ENCODE peak calls at places on chromosomes 6 and 20, in ten cellular contexts. One of them, this sample, is unnamed. For H3K27me3, the result is how much of the 10 kb centered on the place peaks cover.

GRCh38 chr6:169109381-169109780 is 144.3 kb downstream of the THBS2 start:
- DNase-seq in naive thymus-derived CD4-positive, alpha-beta T cell: no peak
- DNase-seq in CD8-positive, alpha-beta memory T cell: no peak
- DNase-seq in heart left ventricle: no peak
- DNase-seq in ovary: no peak
- DNase-seq in fibroblast of lung: no peak
- DNase-seq in heart right ventricle: no peak
- DNase-seq in neural progenitor cell: no peak
- DNase-seq in neuronal stem cell: no peak
- DNase-seq in lung: peak
- DNase-seq in this sample: no peak

GRCh38 chr6:29907637-29908340 is 34.5 kb upstream of the HLA-A start:
- DNase-seq in naive thymus-derived CD4-positive, alpha-beta T cell: no peak
- DNase-seq in CD8-positive, alpha-beta memory T cell: no peak
- DNase-seq in heart left ventricle: no peak
- DNase-seq in ovary: no peak
- DNase-seq in fibroblast of lung: no peak
- DNase-seq in heart right ventricle: no peak
- DNase-seq in neural progenitor cell: no peak
- DNase-seq in neuronal stem cell: no peak
- DNase-seq in lung: peak
- DNase-seq in this sample: no peak

GRCh38 chr20:19886666-19887288 is 128.7 kb downstream of the RIN2 start:
- DNase-seq in naive thymus-derived CD4-positive, alpha-beta T cell: no peak
- DNase-seq in CD8-positive, alpha-beta memory T cell: no peak
- DNase-seq in heart left ventricle: no peak
- DNase-seq in ovary: no peak
- DNase-seq in fibroblast of lung: peak
- DNase-seq in heart right ventricle: no peak
- DNase-seq in neural progenitor cell: peak
- DNase-seq in neuronal stem cell: no peak
- DNase-seq in lung: no peak
- DNase-seq in this sample: no peak

GRCh38 chr6:164290101-164290500 is 875.6 kb downstream of the QKI start:
- DNase-seq in naive thymus-derived CD4-positive, alpha-beta T cell: no peak
- DNase-seq in CD8-positive, alpha-beta memory T cell: no peak
- DNase-seq in heart left ventricle: no peak
- DNase-seq in ovary: no peak
- DNase-seq in fibroblast of lung: no peak
- DNase-seq in heart right ventricle: no peak
- DNase-seq in neural progenitor cell: no peak
- DNase-seq in neuronal stem cell: no peak
- DNase-seq in lung: no peak
- DNase-seq in this sample: no peak

GRCh38 chr6:105452924-105453756 is 50.3 kb upstream of the PREP start:
- DNase-seq in naive thymus-derived CD4-positive, alpha-beta T cell: peak
- DNase-seq in CD8-positive, alpha-beta memory T cell: peak
- DNase-seq in heart left ventricle: no peak
- DNase-seq in ovary: no peak
- DNase-seq in fibroblast of lung: no peak
- DNase-seq in heart right ventricle: no peak
- DNase-seq in neural progenitor cell: no peak
- DNase-seq in neuronal stem cell: no peak
- DNase-seq in lung: no peak
- DNase-seq in this sample: no peak

GRCh38 chr6:39791850-39792500 is at the start of gene DAAM2:
- DNase-seq in naive thymus-derived CD4-positive, alpha-beta T cell: no peak
- DNase-seq in CD8-positive, alpha-beta memory T cell: no peak
- DNase-seq in heart left ventricle: peak
- DNase-seq in ovary: peak
- DNase-seq in fibroblast of lung: peak
- DNase-seq in heart right ventricle: peak
- DNase-seq in neural progenitor cell: peak
- DNase-seq in neuronal stem cell: peak
- DNase-seq in lung: peak
- DNase-seq in this sample: no peak

GRCh38 chr6:20098267-20098876 is 113.9 kb downstream of the MBOAT1 start:
- DNase-seq in naive thymus-derived CD4-positive, alpha-beta T cell: no peak
- DNase-seq in CD8-positive, alpha-beta memory T cell: no peak
- DNase-seq in heart left ventricle: no peak
- DNase-seq in ovary: no peak
- DNase-seq in fibroblast of lung: peak
- DNase-seq in heart right ventricle: no peak
- DNase-seq in neural progenitor cell: no peak
- DNase-seq in neuronal stem cell: no peak
- DNase-seq in lung: no peak
- DNase-seq in this sample: no peak

GRCh38 chr20:4916991-4917881 is 84.1 kb downstream of the SLC23A2 start:
- DNase-seq in naive thymus-derived CD4-positive, alpha-beta T cell: no peak
- DNase-seq in CD8-positive, alpha-beta memory T cell: no peak
- DNase-seq in heart left ventricle: no peak
- DNase-seq in ovary: no peak
- DNase-seq in fibroblast of lung: peak
- DNase-seq in heart right ventricle: no peak
- DNase-seq in neural progenitor cell: peak
- DNase-seq in neuronal stem cell: no peak
- DNase-seq in lung: no peak
- DNase-seq in this sample: no peak

GRCh38 chr20:58839474-58839874 is 11.2 kb downstream of the GNAS-AS1 start:
- DNase-seq in naive thymus-derived CD4-positive, alpha-beta T cell: peak
- DNase-seq in CD8-positive, alpha-beta memory T cell: peak
- DNase-seq in heart left ventricle: no peak
- DNase-seq in ovary: no peak
- DNase-seq in fibroblast of lung: peak
- DNase-seq in heart right ventricle: peak
- DNase-seq in neural progenitor cell: peak
- DNase-seq in neuronal stem cell: no peak
- DNase-seq in lung: no peak
- DNase-seq in this sample: peak

GRCh38 chr6:63864934-63865333 is 229.3 kb downstream of the PHF3 start:
- DNase-seq in naive thymus-derived CD4-positive, alpha-beta T cell: no peak
- DNase-seq in CD8-positive, alpha-beta memory T cell: no peak
- DNase-seq in heart left ventricle: no peak
- DNase-seq in ovary: no peak
- DNase-seq in fibroblast of lung: no peak
- DNase-seq in heart right ventricle: no peak
- DNase-seq in neural progenitor cell: no peak
- DNase-seq in neuronal stem cell: no peak
- DNase-seq in lung: no peak
- DNase-seq in this sample: no peak

GRCh38 chr6:161076211-161076677 is 84.7 kb downstream of the MAP3K4 start:
- DNase-seq in naive thymus-derived CD4-positive, alpha-beta T cell: peak
- DNase-seq in CD8-positive, alpha-beta memory T cell: peak
- DNase-seq in heart left ventricle: no peak
- DNase-seq in ovary: no peak
- DNase-seq in fibroblast of lung: no peak
- DNase-seq in heart right ventricle: no peak
- DNase-seq in neural progenitor cell: no peak
- DNase-seq in neuronal stem cell: no peak
- DNase-seq in lung: no peak
- DNase-seq in this sample: no peak
- H3K27ac ChIP-seq in naive thymus-derived CD4-positive, alpha-beta T cell: peak
- H3K27ac ChIP-seq in CD8-positive, alpha-beta memory T cell: peak
- H3K27ac ChIP-seq in heart left ventricle: no peak
- H3K27ac ChIP-seq in ovary: no peak
- H3K27ac ChIP-seq in fibroblast of lung: no peak
- H3K27ac ChIP-seq in heart right ventricle: no peak
- H3K27ac ChIP-seq in neural progenitor cell: no peak
- H3K27ac ChIP-seq in neuronal stem cell: no peak
- H3K27ac ChIP-seq in lung: no peak
- H3K27ac ChIP-seq in this sample: no peak

DNA sequence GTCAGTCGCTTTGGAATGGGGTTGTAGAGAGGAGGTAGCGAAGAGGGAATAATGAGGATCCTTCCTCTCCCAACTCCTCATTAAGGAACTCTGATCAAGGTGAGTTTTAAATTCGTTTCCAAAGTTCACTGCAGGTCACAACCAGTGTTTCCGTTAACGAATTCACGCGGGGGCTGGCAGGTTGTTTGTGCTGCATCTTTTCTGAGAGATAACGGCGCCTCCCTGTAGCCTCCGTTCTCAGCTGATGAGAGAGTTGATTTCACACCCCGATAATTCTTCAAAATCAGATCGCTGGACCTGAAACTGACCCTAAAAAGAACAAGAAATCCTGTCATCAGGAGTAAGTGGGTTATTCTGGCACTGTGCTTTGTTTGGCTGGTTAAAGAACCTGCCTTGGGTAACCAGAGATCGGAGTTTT is 33.2 kb upstream of the BTN3A2 start:
- DNase-seq in naive thymus-derived CD4-positive, alpha-beta T cell: peak
- DNase-seq in CD8-positive, alpha-beta memory T cell: peak
- DNase-seq in heart left ventricle: no peak
- DNase-seq in ovary: no peak
- DNase-seq in fibroblast of lung: no peak
- DNase-seq in heart right ventricle: no peak
- DNase-seq in neural progenitor cell: no peak
- DNase-seq in neuronal stem cell: no peak
- DNase-seq in lung: no peak
- DNase-seq in this sample: no peak
- H3K27me3 ChIP-seq in naive thymus-derived CD4-positive, alpha-beta T cell: under half
- H3K27me3 ChIP-seq in CD8-positive, alpha-beta memory T cell: under half
- H3K27me3 ChIP-seq in heart left ventricle: half or more
- H3K27me3 ChIP-seq in ovary: under half
- H3K27me3 ChIP-seq in fibroblast of lung: under half
- H3K27me3 ChIP-seq in heart right ventricle: half or more
- H3K27me3 ChIP-seq in neural progenitor cell: half or more
- H3K27me3 ChIP-seq in neuronal stem cell: under half
- H3K27me3 ChIP-seq in lung: under half
- H3K27me3 ChIP-seq in this sample: under half

GRCh38 chr20:41006126-41006935 is 22.3 kb upstream of the TOP1 start:
- DNase-seq in naive thymus-derived CD4-positive, alpha-beta T cell: no peak
- DNase-seq in CD8-positive, alpha-beta memory T cell: no peak
- DNase-seq in heart left ventricle: no peak
- DNase-seq in ovary: no peak
- DNase-seq in fibroblast of lung: no peak
- DNase-seq in heart right ventricle: no peak
- DNase-seq in neural progenitor cell: no peak
- DNase-seq in neuronal stem cell: no peak
- DNase-seq in lung: no peak
- DNase-seq in this sample: no peak

GRCh38 chr20:41011551-41012067 is 17.0 kb upstream of the TOP1 start:
- DNase-seq in naive thymus-derived CD4-positive, alpha-beta T cell: no peak
- DNase-seq in CD8-positive, alpha-beta memory T cell: no peak
- DNase-seq in heart left ventricle: no peak
- DNase-seq in ovary: no peak
- DNase-seq in fibroblast of lung: no peak
- DNase-seq in heart right ventricle: no peak
- DNase-seq in neural progenitor cell: no peak
- DNase-seq in neuronal stem cell: no peak
- DNase-seq in lung: peak
- DNase-seq in this sample: no peak

GRCh38 chr20:41006936-41007871 is 21.4 kb upstream of the TOP1 start:
- DNase-seq in naive thymus-derived CD4-positive, alpha-beta T cell: no peak
- DNase-seq in CD8-positive, alpha-beta memory T cell: no peak
- DNase-seq in heart left ventricle: no peak
- DNase-seq in ovary: no peak
- DNase-seq in fibroblast of lung: no peak
- DNase-seq in heart right ventricle: no peak
- DNase-seq in neural progenitor cell: no peak
- DNase-seq in neuronal stem cell: no peak
- DNase-seq in lung: no peak
- DNase-seq in this sample: no peak

GRCh38 chr20:41005361-41005729 is 23.3 kb upstream of the TOP1 start:
- DNase-seq in naive thymus-derived CD4-positive, alpha-beta T cell: no peak
- DNase-seq in CD8-positive, alpha-beta memory T cell: no peak
- DNase-seq in heart left ventricle: peak
- DNase-seq in ovary: peak
- DNase-seq in fibroblast of lung: peak
- DNase-seq in heart right ventricle: peak
- DNase-seq in neural progenitor cell: no peak
- DNase-seq in neuronal stem cell: no peak
- DNase-seq in lung: peak
- DNase-seq in this sample: peak

GRCh38 chr20:41009960-41010359 is 18.7 kb upstream of the TOP1 start:
- DNase-seq in naive thymus-derived CD4-positive, alpha-beta T cell: no peak
- DNase-seq in CD8-positive, alpha-beta memory T cell: no peak
- DNase-seq in heart left ventricle: no peak
- DNase-seq in ovary: no peak
- DNase-seq in fibroblast of lung: peak
- DNase-seq in heart right ventricle: no peak
- DNase-seq in neural progenitor cell: no peak
- DNase-seq in neuronal stem cell: no peak
- DNase-seq in lung: no peak
- DNase-seq in this sample: no peak
- H3K27ac ChIP-seq in naive thymus-derived CD4-positive, alpha-beta T cell: no peak
- H3K27ac ChIP-seq in CD8-positive, alpha-beta memory T cell: no peak
- H3K27ac ChIP-seq in heart left ventricle: no peak
- H3K27ac ChIP-seq in ovary: no peak
- H3K27ac ChIP-seq in fibroblast of lung: no peak
- H3K27ac ChIP-seq in heart right ventricle: no peak
- H3K27ac ChIP-seq in neural progenitor cell: no peak
- H3K27ac ChIP-seq in neuronal stem cell: no peak
- H3K27ac ChIP-seq in lung: no peak
- H3K27ac ChIP-seq in this sample: no peak

GRCh38 chr6:170301184-170301583 is 5.4 kb upstream of the FAM120B start:
- DNase-seq in naive thymus-derived CD4-positive, alpha-beta T cell: no peak
- DNase-seq in CD8-positive, alpha-beta memory T cell: no peak
- DNase-seq in heart left ventricle: no peak
- DNase-seq in ovary: no peak
- DNase-seq in fibroblast of lung: no peak
- DNase-seq in heart right ventricle: no peak
- DNase-seq in neural progenitor cell: no peak
- DNase-seq in neuronal stem cell: no peak
- DNase-seq in lung: no peak
- DNase-seq in this sample: no peak

GRCh38 chr6:170296746-170297576 is 6.1 kb upstream of the DLL1 start:
- DNase-seq in naive thymus-derived CD4-positive, alpha-beta T cell: no peak
- DNase-seq in CD8-positive, alpha-beta memory T cell: no peak
- DNase-seq in heart left ventricle: no peak
- DNase-seq in ovary: peak
- DNase-seq in fibroblast of lung: no peak
- DNase-seq in heart right ventricle: no peak
- DNase-seq in neural progenitor cell: peak
- DNase-seq in neuronal stem cell: peak
- DNase-seq in lung: no peak
- DNase-seq in this sample: no peak

GRCh38 chr6:170297577-170298330 is 6.9 kb upstream of the DLL1 start:
- DNase-seq in naive thymus-derived CD4-positive, alpha-beta T cell: no peak
- DNase-seq in CD8-positive, alpha-beta memory T cell: no peak
- DNase-seq in heart left ventricle: no peak
- DNase-seq in ovary: no peak
- DNase-seq in fibroblast of lung: no peak
- DNase-seq in heart right ventricle: no peak
- DNase-seq in neural progenitor cell: peak
- DNase-seq in neuronal stem cell: peak
- DNase-seq in lung: no peak
- DNase-seq in this sample: no peak

GRCh38 chr6:170296423-170296745 is 5.5 kb upstream of the DLL1 start:
- DNase-seq in naive thymus-derived CD4-positive, alpha-beta T cell: no peak
- DNase-seq in CD8-positive, alpha-beta memory T cell: no peak
- DNase-seq in heart left ventricle: no peak
- DNase-seq in ovary: no peak
- DNase-seq in fibroblast of lung: no peak
- DNase-seq in heart right ventricle: peak
- DNase-seq in neural progenitor cell: peak
- DNase-seq in neuronal stem cell: no peak
- DNase-seq in lung: no peak
- DNase-seq in this sample: peak

DNA sequence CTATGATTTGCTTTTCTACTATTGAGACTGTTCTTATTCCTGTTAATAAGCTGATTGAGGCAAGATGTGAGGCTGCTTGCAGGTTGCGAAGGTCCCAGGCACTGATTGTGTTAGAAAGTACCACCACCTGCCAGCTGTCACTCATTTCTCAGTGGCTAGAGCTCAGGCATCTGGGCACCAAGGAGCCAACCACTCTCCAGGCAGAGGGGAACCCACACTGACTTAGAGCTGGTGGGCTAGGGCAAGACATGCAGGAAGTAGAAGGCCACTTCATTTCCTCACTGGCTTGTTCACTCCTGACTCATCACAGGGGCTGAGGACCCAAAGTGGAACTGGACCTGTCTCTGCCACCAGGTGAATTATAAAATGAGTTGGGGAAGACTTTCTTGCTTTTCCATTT is 7.8 kb upstream of the DLL1 start:
- DNase-seq in naive thymus-derived CD4-positive, alpha-beta T cell: no peak
- DNase-seq in CD8-positive, alpha-beta memory T cell: no peak
- DNase-seq in heart left ventricle: no peak
- DNase-seq in ovary: no peak
- DNase-seq in fibroblast of lung: no peak
- DNase-seq in heart right ventricle: no peak
- DNase-seq in neural progenitor cell: no peak
- DNase-seq in neuronal stem cell: no peak
- DNase-seq in lung: no peak
- DNase-seq in this sample: no peak
- H3K27me3 ChIP-seq in naive thymus-derived CD4-positive, alpha-beta T cell: under half
- H3K27me3 ChIP-seq in CD8-positive, alpha-beta memory T cell: under half
- H3K27me3 ChIP-seq in heart left ventricle: under half
- H3K27me3 ChIP-seq in ovary: under half
- H3K27me3 ChIP-seq in fibroblast of lung: under half
- H3K27me3 ChIP-seq in heart right ventricle: under half
- H3K27me3 ChIP-seq in neural progenitor cell: under half
- H3K27me3 ChIP-seq in neuronal stem cell: under half
- H3K27me3 ChIP-seq in lung: under half
- H3K27me3 ChIP-seq in this sample: half or more

This sample was measured in SJSA1.